ENCODE peak calls at places on chromosomes 4 and X, in six cellular contexts. H is HFFc6, N is HEK293T, V is fibroblast of pulmonary artery, P is omental fat pad, O is MM.1S. M is an unnamed sample.

GRCh38 chr4:138561906-138562305 is 319.8 kb upstream of the SLC7A11 start:
- DNase-seq in H (no peak), P (peak), N (no peak), V (no peak), O (no peak), M (no peak)

GRCh38 chr4:56055027-56055976 is 106.6 kb downstream of the CEP135 start:
- DNase-seq in N (no peak), H (no peak), O (no peak), V (no peak), P (no peak), M (no peak)

GRCh38 chr4:143986173-143986572 is 33.0 kb downstream of the GYPB start:
- DNase-seq in P (no peak), O (no peak), H (no peak), V (no peak), N (no peak), M (no peak)

GRCh38 chrX:107880054-107880610 is 54.5 kb downstream of the MID2 start:
- DNase-seq in P (no peak), O (no peak), N (no peak), H (no peak), V (no peak), M (no peak)

GRCh38 chrX:110448459-110448858 is 89.8 kb downstream of the RTL9 start:
- DNase-seq in O (no peak), H (no peak), V (no peak), P (no peak), N (no peak), M (no peak)

GRCh38 chr4:152283806-152284470 is 252.0 kb downstream of the FBXW7 start:
- DNase-seq in V (no peak), O (no peak), H (peak), P (no peak), N (no peak), M (no peak)

GRCh38 chr4:164357957-164358356 is 396.0 kb upstream of the SMIM31 start:
- DNase-seq in H (no peak), N (no peak), V (no peak), O (peak), P (no peak), M (peak)

GRCh38 chr4:53431052-53431451 is 53.6 kb downstream of the FIP1L1 start:
- DNase-seq in V (no peak), P (no peak), O (no peak), H (no peak), N (no peak), M (no peak)

GRCh38 chr4:94911141-94911540 is 153.4 kb downstream of the BMPR1B start:
- DNase-seq in P (no peak), V (no peak), N (no peak), O (no peak), H (no peak), M (no peak)